ENCODE peak calls at places on chromosome 1, in four cellular contexts. F is activated CD4-positive, alpha-beta T cell treated with anti-CD3 and anti-CD28 coated beads, Interleukin-2, amount 10 ng/mL, durations not matched to agents 7 days and 5 days; G is transverse colon; Z is C1 segment of cervical spinal cord. T is an unnamed sample.

GRCh38 chr1:39165049-39165448 is 39.4 kb upstream of the MACF1 start:
- DNase-seq in Z (no peak), G (no peak), F (no peak), T (no peak)

GRCh38 chr1:224300346-224300745 is 29.6 kb downstream of the NVL start:
- DNase-seq in Z (no peak), G (no peak), F (no peak), T (peak)

GRCh38 chr1:183159960-183160359 is 26.1 kb upstream of the LAMC2 start:
- DNase-seq in Z (no peak), G (peak), F (no peak), T (no peak)

GRCh38 chr1:67429011-67429527 is 1.1 kb downstream of the SERBP1 start:
- DNase-seq in G (no peak), F (peak), Z (no peak), T (no peak)

GRCh38 chr1:28751315-28752056 is 14.7 kb downstream of the YTHDF2 start:
- DNase-seq in G (no peak), F (no peak), Z (no peak), T (no peak)

GRCh38 chr1:155777541-155777940 is 79.5 kb downstream of the GON4L start:
- DNase-seq in Z (no peak), G (no peak), F (no peak), T (no peak)

GRCh38 chr1:228405200-228405978 is 1.2 kb downstream of the TRIM11 start:
- DNase-seq in G (no peak), F (no peak), Z (no peak), T (no peak)

GRCh38 chr1:154881820-154882535 is 11.9 kb upstream of the KCNN3 start:
- DNase-seq in G (no peak), Z (no peak), F (no peak), T (no peak)

GRCh38 chr1:167488786-167489185 is 29.5 kb downstream of the CD247 start:
- DNase-seq in G (no peak), Z (no peak), F (no peak), T (no peak)

GRCh38 chr1:216212826-216213225 is 210.4 kb downstream of the USH2A start:
- DNase-seq in Z (no peak), G (no peak), F (no peak), T (no peak)

GRCh38 chr1:12501661-12502060 is 116.3 kb downstream of the DHRS3 start:
- DNase-seq in F (no peak), G (no peak), Z (no peak), T (no peak)